ENCODE peak calls at places on chromosomes 2 and 18, in five cellular contexts. K, V, R, N and X are unnamed samples.

GRCh38 chr2:54599914-54600313 is 123.5 kb upstream of the EML6 start:
- DNase-seq in K (peak), V (no peak), R (peak), N (peak), X (no peak)

GRCh38 chr2:231687133-231687852 is 21.0 kb upstream of the PTMA start:
- DNase-seq in K (peak), V (no peak), R (peak), N (peak), X (no peak)

GRCh38 chr2:122094557-122094956 is 339.1 kb downstream of the TSN start:
- DNase-seq in K (no peak), V (no peak), R (no peak), N (no peak), X (no peak)

GRCh38 chr2:68293024-68293423 is 26.7 kb downstream of the CNRIP1 start:
- DNase-seq in K (no peak), V (no peak), R (no peak), N (no peak), X (no peak)

GRCh38 chr2:64276417-64277095 is 132.3 kb upstream of the PELI1 start:
- DNase-seq in K (no peak), V (no peak), R (no peak), N (no peak), X (no peak)

GRCh38 chr18:59621027-59621426 is 76.2 kb downstream of the CCBE1 start:
- DNase-seq in K (no peak), V (no peak), R (no peak), N (no peak), X (no peak)

GRCh38 chr2:162245737-162246136 is 2.5 kb upstream of the FAP start:
- DNase-seq in K (no peak), V (no peak), R (no peak), N (peak), X (no peak)

GRCh38 chr18:51110073-51110797 is 80.2 kb downstream of the SMAD4 start:
- DNase-seq in K (peak), V (no peak), R (peak), N (peak), X (no peak)

GRCh38 chr18:62658028-62658427 is 57.3 kb upstream of the PHLPP1 start:
- DNase-seq in K (no peak), V (no peak), R (no peak), N (no peak), X (no peak)

GRCh38 chr2:183267148-183267827 is 143.0 kb downstream of the NUP35 start:
- DNase-seq in K (no peak), V (no peak), R (no peak), N (no peak), X (no peak)